ENCODE peak calls at places on chromosomes 1 and 21, in nine cellular contexts. T, I, B, X, W, Y, R, C and E are unnamed samples.

GRCh38 chr1:32991386-32991785 is 26.8 kb upstream of the RNF19B start:
- DNase-seq in T (no peak), X (no peak), Y (no peak), C (no peak), R (no peak), I (no peak), B (no peak), W (no peak), E (no peak)

GRCh38 chr1:157132111-157132510 is 6.1 kb downstream of the ETV3 start:
- DNase-seq in Y (no peak), X (no peak), B (no peak), R (no peak), W (no peak), T (no peak), I (no peak), C (no peak), E (no peak)

GRCh38 chr1:166924829-166925541 is 48.9 kb upstream of the TADA1 start:
- DNase-seq in T (no peak), Y (no peak), X (no peak), R (no peak), W (no peak), C (no peak), B (no peak), I (no peak), E (no peak)

GRCh38 chr1:15412488-15412800 is 2.8 kb downstream of the EFHD2 start:
- DNase-seq in T (no peak), R (no peak), W (no peak), C (no peak), I (no peak), Y (no peak), X (no peak), B (no peak), E (no peak)

GRCh38 chr1:183385746-183386145 is 32.4 kb downstream of the NMNAT2 start:
- DNase-seq in X (no peak), T (no peak), I (no peak), W (no peak), C (no peak), B (no peak), Y (no peak), R (no peak), E (no peak)

GRCh38 chr1:28538286-28538685 is 14.6 kb upstream of the TRNAU1AP start:
- DNase-seq in X (no peak), B (no peak), Y (no peak), R (no peak), W (no peak), I (no peak), C (no peak), T (no peak), E (no peak)

GRCh38 chr1:61184035-61184713 is 101.8 kb downstream of the NFIA start:
- DNase-seq in B (peak), C (peak), R (no peak), W (no peak), T (no peak), I (no peak), Y (no peak), X (peak), E (no peak)

GRCh38 chr1:57889686-57890360 is 466.0 kb upstream of the DAB1 start:
- DNase-seq in C (no peak), W (no peak), T (no peak), R (no peak), B (peak), I (no peak), X (peak), Y (no peak), E (no peak)

GRCh38 chr1:66752000-66752592 is at the start of gene DYNLT5:
- DNase-seq in C (no peak), B (peak), T (no peak), W (peak), Y (no peak), I (no peak), X (no peak), R (no peak), E (no peak)

GRCh38 chr1:27099154-27099903 is 55.6 kb downstream of the SLC9A1 start:
- DNase-seq in R (no peak), Y (peak), X (no peak), B (no peak), T (peak), W (no peak), C (no peak), I (peak), E (no peak)

GRCh38 chr1:244012232-244012631 is 38.9 kb upstream of the ZBTB18 start:
- DNase-seq in I (peak), C (no peak), R (no peak), B (peak), W (no peak), Y (no peak), X (no peak), T (no peak), E (no peak)

GRCh38 chr21:41068411-41069304 is 99.3 kb upstream of the BACE2 start:
- DNase-seq in T (peak), Y (peak), W (peak), I (no peak), B (peak), R (peak), X (peak), C (peak), E (peak)